ENCODE peak calls at places on chromosomes 11 and 22, in nine cellular contexts. One of them, this sample, is unnamed.

GRCh38 chr22:26615149-26615548 is 2.7 kb downstream of the CRYBB1 start:
- DNase-seq in cardiac fibroblast: no peak
- DNase-seq in naive thymus-derived CD4-positive, alpha-beta T cell: no peak
- DNase-seq in kidney: no peak
- DNase-seq in CD4-positive, CD25-positive, alpha-beta regulatory T cell: no peak
- DNase-seq in skeletal muscle cell: no peak
- DNase-seq in epithelial cell of proximal tubule: no peak
- DNase-seq in mammary epithelial cell: no peak
- DNase-seq in PC-3: no peak
- DNase-seq in this sample: no peak

GRCh38 chr11:84019576-84020194 is 733.5 kb upstream of the CCDC90B start:
- DNase-seq in cardiac fibroblast: peak
- DNase-seq in naive thymus-derived CD4-positive, alpha-beta T cell: no peak
- DNase-seq in kidney: no peak
- DNase-seq in CD4-positive, CD25-positive, alpha-beta regulatory T cell: no peak
- DNase-seq in skeletal muscle cell: peak
- DNase-seq in epithelial cell of proximal tubule: peak
- DNase-seq in mammary epithelial cell: peak
- DNase-seq in PC-3: peak
- DNase-seq in this sample: peak

GRCh38 chr11:104148074-104148473 is 15.9 kb downstream of the PDGFD start:
- DNase-seq in cardiac fibroblast: peak
- DNase-seq in naive thymus-derived CD4-positive, alpha-beta T cell: no peak
- DNase-seq in kidney: no peak
- DNase-seq in CD4-positive, CD25-positive, alpha-beta regulatory T cell: no peak
- DNase-seq in skeletal muscle cell: peak
- DNase-seq in epithelial cell of proximal tubule: no peak
- DNase-seq in mammary epithelial cell: peak
- DNase-seq in PC-3: peak
- DNase-seq in this sample: peak

GRCh38 chr11:15599376-15599775 is 484.7 kb downstream of the INSC start:
- DNase-seq in cardiac fibroblast: no peak
- DNase-seq in naive thymus-derived CD4-positive, alpha-beta T cell: no peak
- DNase-seq in kidney: no peak
- DNase-seq in CD4-positive, CD25-positive, alpha-beta regulatory T cell: no peak
- DNase-seq in skeletal muscle cell: no peak
- DNase-seq in epithelial cell of proximal tubule: no peak
- DNase-seq in mammary epithelial cell: no peak
- DNase-seq in PC-3: no peak
- DNase-seq in this sample: no peak

GRCh38 chr22:50727678-50728522 is 10.1 kb upstream of the ACR start:
- DNase-seq in cardiac fibroblast: no peak
- DNase-seq in naive thymus-derived CD4-positive, alpha-beta T cell: no peak
- DNase-seq in kidney: peak
- DNase-seq in CD4-positive, CD25-positive, alpha-beta regulatory T cell: no peak
- DNase-seq in skeletal muscle cell: no peak
- DNase-seq in epithelial cell of proximal tubule: no peak
- DNase-seq in mammary epithelial cell: no peak
- DNase-seq in PC-3: no peak
- DNase-seq in this sample: no peak

GRCh38 chr22:38655532-38656255 is 498 bp downstream of the FAM227A start:
- DNase-seq in cardiac fibroblast: peak
- DNase-seq in naive thymus-derived CD4-positive, alpha-beta T cell: no peak
- DNase-seq in kidney: no peak
- DNase-seq in CD4-positive, CD25-positive, alpha-beta regulatory T cell: no peak
- DNase-seq in skeletal muscle cell: no peak
- DNase-seq in epithelial cell of proximal tubule: no peak
- DNase-seq in mammary epithelial cell: no peak
- DNase-seq in PC-3: peak
- DNase-seq in this sample: peak

GRCh38 chr11:32081129-32081641 is 9.7 kb upstream of the RCN1 start:
- DNase-seq in cardiac fibroblast: peak
- DNase-seq in naive thymus-derived CD4-positive, alpha-beta T cell: no peak
- DNase-seq in kidney: no peak
- DNase-seq in CD4-positive, CD25-positive, alpha-beta regulatory T cell: no peak
- DNase-seq in skeletal muscle cell: no peak
- DNase-seq in epithelial cell of proximal tubule: no peak
- DNase-seq in mammary epithelial cell: peak
- DNase-seq in PC-3: peak
- DNase-seq in this sample: peak

GRCh38 chr22:22942511-22943329 is 55.1 kb downstream of the IGLL5 start:
- DNase-seq in cardiac fibroblast: peak
- DNase-seq in naive thymus-derived CD4-positive, alpha-beta T cell: peak
- DNase-seq in kidney: no peak
- DNase-seq in CD4-positive, CD25-positive, alpha-beta regulatory T cell: peak
- DNase-seq in skeletal muscle cell: no peak
- DNase-seq in epithelial cell of proximal tubule: no peak
- DNase-seq in mammary epithelial cell: peak
- DNase-seq in PC-3: peak
- DNase-seq in this sample: peak

GRCh38 chr11:19344661-19345518 is 104.1 kb upstream of the E2F8 start:
- DNase-seq in cardiac fibroblast: peak
- DNase-seq in naive thymus-derived CD4-positive, alpha-beta T cell: no peak
- DNase-seq in kidney: peak
- DNase-seq in CD4-positive, CD25-positive, alpha-beta regulatory T cell: no peak
- DNase-seq in skeletal muscle cell: no peak
- DNase-seq in epithelial cell of proximal tubule: no peak
- DNase-seq in mammary epithelial cell: peak
- DNase-seq in PC-3: peak
- DNase-seq in this sample: peak

GRCh38 chr11:19349340-19350025 is 108.7 kb upstream of the E2F8 start:
- DNase-seq in cardiac fibroblast: peak
- DNase-seq in naive thymus-derived CD4-positive, alpha-beta T cell: no peak
- DNase-seq in kidney: no peak
- DNase-seq in CD4-positive, CD25-positive, alpha-beta regulatory T cell: no peak
- DNase-seq in skeletal muscle cell: no peak
- DNase-seq in epithelial cell of proximal tubule: no peak
- DNase-seq in mammary epithelial cell: no peak
- DNase-seq in PC-3: no peak
- DNase-seq in this sample: no peak

GRCh38 chr11:19345519-19345847 is 104.7 kb upstream of the E2F8 start:
- DNase-seq in cardiac fibroblast: peak
- DNase-seq in naive thymus-derived CD4-positive, alpha-beta T cell: no peak
- DNase-seq in kidney: peak
- DNase-seq in CD4-positive, CD25-positive, alpha-beta regulatory T cell: no peak
- DNase-seq in skeletal muscle cell: no peak
- DNase-seq in epithelial cell of proximal tubule: no peak
- DNase-seq in mammary epithelial cell: no peak
- DNase-seq in PC-3: no peak
- DNase-seq in this sample: no peak

GRCh38 chr11:19347911-19348310 is 107.2 kb upstream of the E2F8 start:
- DNase-seq in cardiac fibroblast: peak
- DNase-seq in naive thymus-derived CD4-positive, alpha-beta T cell: no peak
- DNase-seq in kidney: no peak
- DNase-seq in CD4-positive, CD25-positive, alpha-beta regulatory T cell: no peak
- DNase-seq in skeletal muscle cell: no peak
- DNase-seq in epithelial cell of proximal tubule: no peak
- DNase-seq in mammary epithelial cell: no peak
- DNase-seq in PC-3: no peak
- DNase-seq in this sample: no peak

DNA sequence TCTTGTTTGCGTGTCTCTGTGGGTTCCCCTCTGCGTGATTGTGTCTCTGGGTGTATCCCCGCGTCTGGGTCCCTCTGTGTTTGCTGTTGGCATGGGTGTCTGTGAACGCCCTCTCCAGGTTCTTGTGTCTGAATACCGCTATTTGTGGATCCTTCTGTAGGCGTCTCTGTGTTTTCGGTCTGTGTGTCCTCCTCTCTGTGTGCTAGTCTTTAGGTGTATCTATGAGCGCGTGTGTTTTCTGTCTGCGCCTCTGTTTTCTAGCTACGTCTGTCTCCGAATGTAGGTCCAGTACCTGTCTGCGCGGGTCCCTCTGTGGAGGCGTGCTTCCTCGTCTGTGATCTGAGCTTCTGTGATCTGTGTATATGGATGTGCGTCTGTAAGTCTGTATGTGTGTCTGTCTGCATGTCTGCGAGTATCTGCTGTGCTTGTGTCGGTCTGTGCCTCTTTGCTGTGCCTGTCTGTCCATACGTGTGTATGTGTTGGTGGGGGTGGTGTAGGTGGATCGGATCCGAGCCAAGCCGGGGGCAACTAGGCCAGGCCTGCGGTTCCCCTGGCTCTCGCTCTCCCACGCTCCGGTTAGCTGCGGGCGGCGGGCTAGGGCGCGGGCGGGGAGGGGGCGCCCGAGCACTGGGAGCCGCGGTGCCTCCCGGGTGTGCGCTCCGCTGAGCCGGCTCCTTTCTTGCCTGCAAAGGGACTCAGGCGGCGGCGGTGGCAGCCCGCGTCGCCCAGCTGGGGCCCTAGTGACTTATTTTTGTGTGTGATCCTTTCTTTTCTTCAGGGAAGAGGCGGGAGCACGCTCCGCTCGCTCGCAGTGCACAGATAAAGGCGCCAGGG is 105.3 kb upstream of the E2F8 start:
- DNase-seq in cardiac fibroblast: peak
- DNase-seq in naive thymus-derived CD4-positive, alpha-beta T cell: no peak
- DNase-seq in kidney: peak
- DNase-seq in CD4-positive, CD25-positive, alpha-beta regulatory T cell: no peak
- DNase-seq in skeletal muscle cell: peak
- DNase-seq in epithelial cell of proximal tubule: no peak
- DNase-seq in mammary epithelial cell: no peak
- DNase-seq in PC-3: no peak
- DNase-seq in this sample: peak
- H3K4me3 ChIP-seq in cardiac fibroblast: peak
- H3K4me3 ChIP-seq in naive thymus-derived CD4-positive, alpha-beta T cell: no peak
- H3K4me3 ChIP-seq in kidney: peak
- H3K4me3 ChIP-seq in CD4-positive, CD25-positive, alpha-beta regulatory T cell: no peak
- H3K4me3 ChIP-seq in skeletal muscle cell: peak
- H3K4me3 ChIP-seq in epithelial cell of proximal tubule: peak
- H3K4me3 ChIP-seq in mammary epithelial cell: no peak
- H3K4me3 ChIP-seq in PC-3: peak
- H3K4me3 ChIP-seq in this sample: peak

GRCh38 chr11:65417221-65417701 is 5.3 kb upstream of the NEAT1 start:
- DNase-seq in cardiac fibroblast: no peak
- DNase-seq in naive thymus-derived CD4-positive, alpha-beta T cell: peak
- DNase-seq in kidney: peak
- DNase-seq in CD4-positive, CD25-positive, alpha-beta regulatory T cell: peak
- DNase-seq in skeletal muscle cell: no peak
- DNase-seq in epithelial cell of proximal tubule: no peak
- DNase-seq in mammary epithelial cell: no peak
- DNase-seq in PC-3: no peak
- DNase-seq in this sample: no peak

GRCh38 chr11:65415499-65416340 is 6.9 kb upstream of the NEAT1 start:
- DNase-seq in cardiac fibroblast: no peak
- DNase-seq in naive thymus-derived CD4-positive, alpha-beta T cell: no peak
- DNase-seq in kidney: peak
- DNase-seq in CD4-positive, CD25-positive, alpha-beta regulatory T cell: no peak
- DNase-seq in skeletal muscle cell: no peak
- DNase-seq in epithelial cell of proximal tubule: no peak
- DNase-seq in mammary epithelial cell: no peak
- DNase-seq in PC-3: no peak
- DNase-seq in this sample: no peak

GRCh38 chr11:65414776-65415498 is 7.7 kb upstream of the NEAT1 start:
- DNase-seq in cardiac fibroblast: peak
- DNase-seq in naive thymus-derived CD4-positive, alpha-beta T cell: no peak
- DNase-seq in kidney: peak
- DNase-seq in CD4-positive, CD25-positive, alpha-beta regulatory T cell: no peak
- DNase-seq in skeletal muscle cell: no peak
- DNase-seq in epithelial cell of proximal tubule: no peak
- DNase-seq in mammary epithelial cell: no peak
- DNase-seq in PC-3: no peak
- DNase-seq in this sample: peak

GRCh38 chr11:65417702-65418430 is 4.7 kb upstream of the NEAT1 start:
- DNase-seq in cardiac fibroblast: peak
- DNase-seq in naive thymus-derived CD4-positive, alpha-beta T cell: peak
- DNase-seq in kidney: peak
- DNase-seq in CD4-positive, CD25-positive, alpha-beta regulatory T cell: peak
- DNase-seq in skeletal muscle cell: no peak
- DNase-seq in epithelial cell of proximal tubule: no peak
- DNase-seq in mammary epithelial cell: peak
- DNase-seq in PC-3: peak
- DNase-seq in this sample: peak

DNA sequence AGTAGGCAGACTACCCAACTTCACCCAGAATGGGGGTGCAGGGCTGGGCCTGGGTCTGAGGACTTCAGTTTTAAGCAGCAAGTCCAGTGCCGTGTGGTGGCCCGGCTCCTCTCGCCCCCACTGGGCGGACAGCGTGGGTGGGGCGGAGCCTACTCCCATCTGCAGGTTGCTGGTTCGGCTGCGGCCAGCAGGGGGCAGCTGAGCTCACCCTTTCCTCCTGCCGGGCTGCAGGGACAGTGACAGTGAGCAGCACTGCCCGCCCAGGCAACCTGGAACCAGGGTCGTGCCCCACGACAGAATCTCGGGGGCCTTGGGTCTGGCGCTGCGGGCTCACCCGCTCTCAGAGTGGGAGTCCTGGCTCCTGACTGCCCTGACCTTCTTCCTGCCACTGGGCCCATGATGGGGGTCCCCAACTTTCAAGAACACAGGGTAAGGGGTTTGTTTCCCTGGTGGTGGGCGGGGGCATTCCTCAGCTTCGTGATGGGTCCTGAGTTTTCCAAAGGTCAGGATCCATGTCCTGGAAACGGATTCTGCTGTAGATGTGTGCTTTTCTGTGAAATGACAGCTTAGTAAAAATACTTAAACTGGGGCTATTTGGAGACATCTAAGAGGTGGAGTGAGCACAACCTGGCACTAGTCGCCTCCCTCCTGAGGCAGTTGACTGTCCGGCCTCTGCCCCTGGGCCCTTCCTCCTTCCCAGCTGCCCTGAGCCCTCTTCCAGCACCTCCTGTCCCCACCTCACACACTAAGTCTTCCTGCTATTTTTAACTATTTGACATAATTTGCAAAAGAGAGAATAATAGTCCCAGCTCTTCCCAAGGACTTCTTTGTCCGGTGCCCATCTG is 6.0 kb upstream of the NEAT1 start:
- DNase-seq in cardiac fibroblast: peak
- DNase-seq in naive thymus-derived CD4-positive, alpha-beta T cell: peak
- DNase-seq in kidney: peak
- DNase-seq in CD4-positive, CD25-positive, alpha-beta regulatory T cell: peak
- DNase-seq in skeletal muscle cell: no peak
- DNase-seq in epithelial cell of proximal tubule: no peak
- DNase-seq in mammary epithelial cell: peak
- DNase-seq in PC-3: peak
- DNase-seq in this sample: peak
- H3K4me3 ChIP-seq in cardiac fibroblast: peak
- H3K4me3 ChIP-seq in naive thymus-derived CD4-positive, alpha-beta T cell: peak
- H3K4me3 ChIP-seq in kidney: peak
- H3K4me3 ChIP-seq in CD4-positive, CD25-positive, alpha-beta regulatory T cell: peak
- H3K4me3 ChIP-seq in skeletal muscle cell: peak
- H3K4me3 ChIP-seq in epithelial cell of proximal tubule: peak
- H3K4me3 ChIP-seq in mammary epithelial cell: no peak
- H3K4me3 ChIP-seq in PC-3: peak
- H3K4me3 ChIP-seq in this sample: peak

DNA sequence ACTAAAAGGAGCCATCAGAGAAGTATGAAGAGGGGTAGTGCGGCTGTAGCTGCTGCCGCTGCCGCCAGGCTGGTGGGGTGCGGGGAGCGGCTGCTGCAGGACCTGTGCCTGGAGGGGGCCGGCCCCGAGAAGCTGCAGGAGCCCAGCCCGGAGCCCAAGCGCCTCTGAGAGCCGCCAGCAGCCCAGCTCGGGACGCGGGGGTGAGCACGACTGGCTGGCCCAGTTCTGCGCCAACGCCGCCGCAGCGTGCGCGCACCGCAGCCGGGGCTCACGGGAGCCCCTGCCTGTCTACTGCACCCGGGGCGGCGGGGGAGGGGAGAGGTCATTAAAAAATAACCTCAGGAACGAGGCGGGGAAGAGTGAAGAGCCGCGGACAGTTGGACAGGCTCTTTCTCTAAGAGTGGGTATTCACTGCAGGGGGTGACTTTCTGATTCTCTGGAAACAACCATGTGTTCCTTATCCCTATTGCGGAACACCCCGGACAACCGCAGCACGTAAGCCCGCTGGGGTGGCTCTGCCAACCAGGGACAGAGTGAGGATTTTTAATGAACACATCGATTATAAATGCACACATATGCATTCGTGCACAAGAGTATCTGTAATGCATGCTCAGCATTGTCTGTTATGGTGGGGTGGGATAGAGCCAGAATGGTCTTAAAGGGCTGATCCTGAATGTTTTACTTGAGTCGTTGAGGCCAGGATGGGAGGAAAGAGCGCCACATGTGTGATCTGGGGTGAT is 459 bp downstream of the GAS2 start:
- DNase-seq in cardiac fibroblast: peak
- DNase-seq in naive thymus-derived CD4-positive, alpha-beta T cell: peak
- DNase-seq in kidney: peak
- DNase-seq in CD4-positive, CD25-positive, alpha-beta regulatory T cell: no peak
- DNase-seq in skeletal muscle cell: no peak
- DNase-seq in epithelial cell of proximal tubule: no peak
- DNase-seq in mammary epithelial cell: no peak
- DNase-seq in PC-3: no peak
- DNase-seq in this sample: peak
- H3K4me3 ChIP-seq in cardiac fibroblast: peak
- H3K4me3 ChIP-seq in naive thymus-derived CD4-positive, alpha-beta T cell: no peak
- H3K4me3 ChIP-seq in kidney: peak
- H3K4me3 ChIP-seq in CD4-positive, CD25-positive, alpha-beta regulatory T cell: no peak
- H3K4me3 ChIP-seq in skeletal muscle cell: peak
- H3K4me3 ChIP-seq in epithelial cell of proximal tubule: peak
- H3K4me3 ChIP-seq in mammary epithelial cell: peak
- H3K4me3 ChIP-seq in PC-3: no peak
- H3K4me3 ChIP-seq in this sample: peak

GRCh38 chr22:18022851-18023250 is 1.5 kb downstream of the MICAL3 start:
- DNase-seq in cardiac fibroblast: no peak
- DNase-seq in naive thymus-derived CD4-positive, alpha-beta T cell: no peak
- DNase-seq in kidney: no peak
- DNase-seq in CD4-positive, CD25-positive, alpha-beta regulatory T cell: no peak
- DNase-seq in skeletal muscle cell: no peak
- DNase-seq in epithelial cell of proximal tubule: no peak
- DNase-seq in mammary epithelial cell: no peak
- DNase-seq in PC-3: peak
- DNase-seq in this sample: no peak
- H3K4me3 ChIP-seq in cardiac fibroblast: no peak
- H3K4me3 ChIP-seq in naive thymus-derived CD4-positive, alpha-beta T cell: no peak
- H3K4me3 ChIP-seq in kidney: no peak
- H3K4me3 ChIP-seq in CD4-positive, CD25-positive, alpha-beta regulatory T cell: no peak
- H3K4me3 ChIP-seq in skeletal muscle cell: no peak
- H3K4me3 ChIP-seq in epithelial cell of proximal tubule: peak
- H3K4me3 ChIP-seq in mammary epithelial cell: peak
- H3K4me3 ChIP-seq in PC-3: peak
- H3K4me3 ChIP-seq in this sample: no peak